ENCODE peak calls at places on chromosomes 6 and 20, in five cellular contexts. U, F, T, W and L are unnamed samples.

GRCh38 chr20:46648903-46649649 is 2.2 kb downstream of the SLC13A3 start:
- DNase-seq in F (no peak), W (no peak), U (peak; percentile 10), T (peak; percentile 24), L (no peak)

GRCh38 chr6:21278078-21278790 is 315.3 kb upstream of the SOX4 start:
- DNase-seq in U (no peak), F (peak; percentile 14), T (no peak), W (peak; percentile 39), L (no peak)

GRCh38 chr20:53226788-53227187 is 254.6 kb downstream of the TSHZ2 start:
- DNase-seq in T (peak; percentile 52), W (no peak), F (no peak), U (peak; percentile 79), L (no peak)

GRCh38 chr6:134683783-134684765 is 265.8 kb downstream of the ALDH8A1 start:
- DNase-seq in W (no peak), F (peak; percentile 75), U (no peak), T (no peak), L (no peak)

GRCh38 chr6:52065621-52066020 is 21.8 kb downstream of the PKHD1 start:
- DNase-seq in W (no peak), F (no peak), U (no peak), T (no peak), L (no peak)

GRCh38 chr20:631091-631490 is 21.0 kb upstream of the TCF15 start:
- DNase-seq in U (no peak), T (no peak), F (no peak), W (no peak), L (no peak)

GRCh38 chr6:38415231-38416005 is 224.3 kb downstream of the BTBD9 start:
- DNase-seq in U (no peak), T (no peak), F (no peak), W (no peak), L (no peak)

GRCh38 chr6:42239736-42240375 is 22.2 kb upstream of the MRPS10 start:
- DNase-seq in F (peak; percentile 61), U (no peak), T (no peak), W (no peak), L (no peak)

GRCh38 chr6:140462495-140463311 is 1088.3 kb upstream of the CITED2 start:
- DNase-seq in U (no peak), W (peak; percentile 81), T (no peak), F (peak; percentile 82), L (peak; percentile 93)

GRCh38 chr6:10313799-10314162 is 101.1 kb downstream of the TFAP2A start:
- DNase-seq in F (no peak), W (no peak), U (no peak), T (no peak), L (no peak)

GRCh38 chr6:87702589-87702945 is 534 bp upstream of the AKIRIN2 start:
- DNase-seq in F (no peak), U (peak; percentile 58), T (peak; percentile 76), W (peak; percentile 38), L (no peak)

GRCh38 chr6:31952140-31952805 is 6.4 kb downstream of the CFB start:
- DNase-seq in F (peak; percentile 71), T (peak; percentile 27), U (peak; percentile 44), W (no peak), L (no peak)

GRCh38 chr6:100663219-100663863 is 198.6 kb upstream of the SIM1 start:
- DNase-seq in U (no peak), F (peak; percentile 77), W (peak; percentile 56), T (no peak), L (peak; percentile 58)

GRCh38 chr20:44465001-44465560 is 10.6 kb upstream of the TTPAL start:
- DNase-seq in U (no peak), W (no peak), T (no peak), F (no peak), L (no peak)

GRCh38 chr20:62051166-62051900 is 14.3 kb downstream of the TAF4 start:
- DNase-seq in T (no peak), F (no peak), W (no peak), U (no peak), L (no peak)

GRCh38 chr6:27078734-27079357 is 168.7 kb upstream of the PRSS16 start:
- DNase-seq in T (peak; percentile 74), U (peak; percentile 67), W (peak; percentile 20), F (peak; percentile 76), L (peak; percentile 4)

GRCh38 chr6:107550241-107550840 is 60.4 kb downstream of the SOBP start:
- DNase-seq in T (peak; percentile 37), W (no peak), U (peak; percentile 87), F (no peak), L (no peak)

GRCh38 chr6:83536034-83536646 is 23.8 kb downstream of the PRSS35 start:
- DNase-seq in F (peak; percentile 67), U (peak; percentile 45), W (no peak), T (peak; percentile 71), L (no peak)

GRCh38 chr6:12034349-12034748 is 22.2 kb downstream of the HIVEP1 start:
- DNase-seq in F (no peak), U (no peak), W (no peak), T (no peak), L (no peak)

GRCh38 chr6:12037803-12038202 is 25.7 kb downstream of the HIVEP1 start:
- DNase-seq in U (peak; percentile 24), F (no peak), W (no peak), T (peak; percentile 32), L (no peak)

GRCh38 chr6:12034831-12035230 is 22.7 kb downstream of the HIVEP1 start:
- DNase-seq in U (no peak), F (peak; percentile 49), T (no peak), W (no peak), L (no peak)

GRCh38 chr6:12036766-12037165 is 24.7 kb downstream of the HIVEP1 start:
- DNase-seq in F (no peak), U (no peak), T (no peak), W (no peak), L (no peak)

DNA sequence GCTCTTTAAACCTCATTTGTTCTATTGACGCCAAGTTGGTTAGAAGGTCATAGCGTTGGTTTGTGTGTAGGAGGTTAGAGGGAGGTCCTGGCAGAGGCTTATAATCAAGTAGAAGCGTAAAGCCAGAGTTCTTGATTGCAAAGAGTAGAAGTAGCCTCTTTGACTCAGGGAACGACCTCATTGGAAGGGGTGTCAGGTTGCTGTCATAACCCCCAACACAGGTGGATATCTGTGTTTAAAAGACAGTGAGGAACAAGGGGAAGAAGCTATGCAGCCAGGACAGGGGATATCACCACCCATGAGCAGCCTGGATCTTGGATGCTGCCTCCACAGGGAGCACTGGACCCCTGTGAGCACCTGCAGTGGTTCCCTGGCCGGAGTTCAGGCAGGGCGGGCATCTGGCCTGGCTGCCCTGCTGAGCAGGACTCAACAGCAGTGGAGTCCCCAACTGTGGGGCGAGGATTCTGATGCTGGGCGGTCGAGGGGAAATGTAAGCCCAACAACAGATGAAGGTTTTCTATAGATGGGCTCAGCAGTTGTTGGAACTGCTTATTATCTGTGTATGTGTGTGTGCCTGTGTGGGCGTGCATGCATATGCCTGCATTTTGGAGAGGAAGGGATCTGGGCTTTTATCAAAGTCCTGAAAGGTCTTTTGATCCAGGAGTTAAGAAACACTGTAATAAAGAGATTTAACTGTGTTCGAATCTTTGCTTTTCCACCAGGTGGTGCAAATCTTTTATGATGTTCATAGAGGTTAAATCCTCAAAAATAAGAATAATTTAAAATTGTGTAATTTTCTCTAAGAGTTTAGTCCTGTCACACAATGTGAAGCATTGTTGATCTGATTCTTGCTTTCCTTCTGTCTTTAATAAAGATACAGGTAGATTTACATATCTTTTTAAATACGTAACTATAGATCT is 27.7 kb downstream of the HIVEP1 start:
- DNase-seq in U (no peak), T (no peak), W (no peak), F (no peak), L (no peak)
- TF ChIP-seq CTCF in U (peak; percentile 50), T (no peak), W (no peak), F (no peak), L (no peak)

GRCh38 chr6:45843848-45844521 is 171.7 kb downstream of the CLIC5 start:
- DNase-seq in W (no peak), F (peak; percentile 34), T (no peak), U (no peak), L (no peak)
- TF ChIP-seq CTCF in W (no peak), F (no peak), T (no peak), U (no peak), L (no peak)

GRCh38 chr6:34246563-34247391 is 2.0 kb downstream of the SMIM29 start:
- DNase-seq in U (peak; percentile 73), W (no peak), F (no peak), T (peak; percentile 70), L (no peak)
- TF ChIP-seq CTCF in U (peak; percentile 79), W (peak; percentile 62), F (peak; percentile 41), T (peak; percentile 63), L (peak; percentile 59)

DNA sequence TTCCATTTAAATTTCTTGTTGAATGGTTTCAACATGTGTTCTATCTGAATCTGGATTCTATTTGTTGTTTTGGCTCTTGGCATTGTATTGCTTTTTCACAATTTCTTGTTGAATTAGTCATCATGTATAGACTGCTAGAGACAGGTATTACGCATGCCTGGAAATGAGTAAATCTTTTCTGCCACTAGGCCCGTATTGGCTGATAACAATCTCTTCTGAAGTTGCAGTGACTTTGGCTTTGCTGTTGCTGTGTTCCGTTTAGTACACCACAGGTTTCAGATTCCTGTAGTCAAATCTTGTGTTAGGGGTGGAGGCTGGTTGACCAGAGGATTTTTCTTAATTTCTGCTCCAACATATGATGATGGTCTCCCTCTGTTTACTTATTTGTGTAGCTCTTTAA is 1339.4 kb downstream of the GRIK2 start:
- DNase-seq in W (no peak), U (no peak), T (no peak), F (peak; percentile 3), L (no peak)
- TF ChIP-seq CTCF in W (no peak), U (no peak), T (no peak), F (no peak), L (no peak)

DNA sequence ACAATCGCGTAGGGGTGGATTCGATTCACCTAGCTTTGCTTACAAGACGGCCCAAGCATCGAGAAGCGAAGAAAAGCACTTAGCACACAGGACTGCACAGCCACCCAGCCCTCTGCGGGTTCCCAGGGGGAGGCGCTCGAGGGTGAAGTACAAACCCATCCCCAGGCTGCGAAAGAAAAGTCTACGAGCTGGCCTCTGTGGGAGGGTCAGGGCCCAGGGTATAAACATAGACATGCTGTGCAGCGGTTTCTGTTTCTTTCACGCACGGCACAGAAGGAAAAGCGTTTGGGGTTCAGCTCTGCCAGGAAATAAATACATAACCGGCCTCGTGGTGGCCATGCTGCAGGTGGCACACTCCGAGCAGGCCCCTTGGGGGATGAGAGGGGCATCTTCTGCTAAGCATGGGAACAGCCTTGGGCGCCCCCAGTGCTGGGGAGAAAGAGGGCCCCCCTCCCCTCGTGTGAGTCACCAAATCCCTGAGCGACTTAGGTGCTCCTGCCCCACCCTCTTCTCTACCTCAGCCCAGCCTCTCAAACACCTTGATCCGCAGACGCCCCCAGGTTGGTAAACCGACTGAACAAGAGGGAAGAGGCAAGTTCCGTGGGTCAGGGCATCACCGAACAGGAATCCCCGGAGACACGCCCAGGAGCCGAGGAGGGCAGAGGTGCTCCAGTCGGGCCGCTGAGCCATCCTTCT is 91.6 kb upstream of the RIPOR2 start:
- DNase-seq in U (no peak), T (peak; percentile 86), W (no peak), F (no peak), L (no peak)
- TF ChIP-seq CTCF in U (peak; percentile 22), T (peak; percentile 62), W (no peak), F (no peak), L (no peak)

GRCh38 chr6:116101790-116102189 is 1.1 kb downstream of the NT5DC1 start:
- DNase-seq in U (peak; percentile 34), T (peak; percentile 26), F (no peak), W (no peak), L (no peak)

GRCh38 chr6:116101298-116101718 is 655 bp downstream of the NT5DC1 start:
- DNase-seq in U (no peak), W (no peak), F (no peak), T (no peak), L (no peak)

GRCh38 chr6:116102856-116103255 is 2.2 kb downstream of the NT5DC1 start:
- DNase-seq in U (peak; percentile 27), T (peak; percentile 48), W (no peak), F (no peak), L (no peak)

GRCh38 chr6:116099036-116099435 is 1.6 kb upstream of the NT5DC1 start:
- DNase-seq in F (no peak), W (no peak), U (no peak), T (no peak), L (no peak)

GRCh38 chr6:116100419-116101297 is at the start of gene NT5DC1:
- DNase-seq in F (peak; percentile 67), W (no peak), U (peak; percentile 90), T (peak; percentile 94), L (no peak)
- TF ChIP-seq CTCF in F (peak; percentile 29), W (no peak), U (peak; percentile 57), T (peak; percentile 34), L (peak; percentile 26)